ENCODE peak calls at places on chromosomes 2 and 18, in nine cellular contexts. One of them, this sample, is unnamed.

GRCh38 chr2:60947056-60947455 is 65.7 kb downstream of the REL start:
- DNase-seq in left cardiac atrium: no peak
- DNase-seq in Peyer's patch: no peak
- DNase-seq in astrocyte: no peak
- DNase-seq in Ammon's horn: no peak
- DNase-seq in brain pericyte: no peak
- DNase-seq in amniotic stem cell: no peak
- DNase-seq in stimulated activated CD8-positive, alpha-beta memory T cell treated with anti-CD3 and anti-CD28 coated beads, Interleukin-4, amount 100 ng/mL, for 1 hour: no peak
- DNase-seq in psoas muscle: no peak
- DNase-seq in this sample: no peak

GRCh38 chr2:219744698-219745097 is 117.3 kb downstream of the SLC4A3 start:
- DNase-seq in amniotic stem cell: no peak
- DNase-seq in left cardiac atrium: no peak
- DNase-seq in Ammon's horn: no peak
- DNase-seq in Peyer's patch: no peak
- DNase-seq in stimulated activated CD8-positive, alpha-beta memory T cell treated with anti-CD3 and anti-CD28 coated beads, Interleukin-4, amount 100 ng/mL, for 1 hour: no peak
- DNase-seq in astrocyte: no peak
- DNase-seq in psoas muscle: no peak
- DNase-seq in brain pericyte: no peak
- DNase-seq in this sample: no peak

GRCh38 chr2:240832205-240832727 is 12.2 kb upstream of the KIF1A start:
- DNase-seq in Peyer's patch: peak
- DNase-seq in left cardiac atrium: peak
- DNase-seq in stimulated activated CD8-positive, alpha-beta memory T cell treated with anti-CD3 and anti-CD28 coated beads, Interleukin-4, amount 100 ng/mL, for 1 hour: peak
- DNase-seq in psoas muscle: peak
- DNase-seq in brain pericyte: peak
- DNase-seq in astrocyte: peak
- DNase-seq in Ammon's horn: peak
- DNase-seq in amniotic stem cell: peak
- DNase-seq in this sample: peak

GRCh38 chr2:74205586-74205985 is 7.2 kb downstream of the MTHFD2 start:
- DNase-seq in Ammon's horn: no peak
- DNase-seq in brain pericyte: no peak
- DNase-seq in Peyer's patch: peak
- DNase-seq in left cardiac atrium: no peak
- DNase-seq in psoas muscle: no peak
- DNase-seq in stimulated activated CD8-positive, alpha-beta memory T cell treated with anti-CD3 and anti-CD28 coated beads, Interleukin-4, amount 100 ng/mL, for 1 hour: no peak
- DNase-seq in astrocyte: no peak
- DNase-seq in amniotic stem cell: no peak
- DNase-seq in this sample: no peak

GRCh38 chr2:194723446-194723845 is 933.6 kb upstream of the SLC39A10 start:
- DNase-seq in Ammon's horn: peak
- DNase-seq in left cardiac atrium: no peak
- DNase-seq in psoas muscle: no peak
- DNase-seq in Peyer's patch: no peak
- DNase-seq in brain pericyte: no peak
- DNase-seq in astrocyte: no peak
- DNase-seq in amniotic stem cell: no peak
- DNase-seq in stimulated activated CD8-positive, alpha-beta memory T cell treated with anti-CD3 and anti-CD28 coated beads, Interleukin-4, amount 100 ng/mL, for 1 hour: no peak
- DNase-seq in this sample: no peak

GRCh38 chr2:18378020-18378653 is 182.3 kb downstream of the RDH14 start:
- DNase-seq in astrocyte: no peak
- DNase-seq in brain pericyte: no peak
- DNase-seq in Ammon's horn: peak
- DNase-seq in left cardiac atrium: no peak
- DNase-seq in Peyer's patch: peak
- DNase-seq in psoas muscle: no peak
- DNase-seq in amniotic stem cell: peak
- DNase-seq in stimulated activated CD8-positive, alpha-beta memory T cell treated with anti-CD3 and anti-CD28 coated beads, Interleukin-4, amount 100 ng/mL, for 1 hour: no peak
- DNase-seq in this sample: peak

GRCh38 chr18:75073654-75074053 is 135.3 kb downstream of the PTGR3 start:
- DNase-seq in left cardiac atrium: no peak
- DNase-seq in stimulated activated CD8-positive, alpha-beta memory T cell treated with anti-CD3 and anti-CD28 coated beads, Interleukin-4, amount 100 ng/mL, for 1 hour: no peak
- DNase-seq in psoas muscle: no peak
- DNase-seq in brain pericyte: no peak
- DNase-seq in astrocyte: no peak
- DNase-seq in Peyer's patch: no peak
- DNase-seq in Ammon's horn: no peak
- DNase-seq in amniotic stem cell: no peak
- DNase-seq in this sample: no peak

GRCh38 chr18:64380117-64380516 is 231.2 kb upstream of the LINC00305 start:
- DNase-seq in Ammon's horn: no peak
- DNase-seq in stimulated activated CD8-positive, alpha-beta memory T cell treated with anti-CD3 and anti-CD28 coated beads, Interleukin-4, amount 100 ng/mL, for 1 hour: no peak
- DNase-seq in amniotic stem cell: no peak
- DNase-seq in left cardiac atrium: no peak
- DNase-seq in psoas muscle: no peak
- DNase-seq in astrocyte: no peak
- DNase-seq in brain pericyte: no peak
- DNase-seq in Peyer's patch: no peak
- DNase-seq in this sample: no peak

GRCh38 chr2:127080941-127081769 is 25.8 kb downstream of the BIN1 start:
- DNase-seq in stimulated activated CD8-positive, alpha-beta memory T cell treated with anti-CD3 and anti-CD28 coated beads, Interleukin-4, amount 100 ng/mL, for 1 hour: no peak
- DNase-seq in amniotic stem cell: no peak
- DNase-seq in Ammon's horn: no peak
- DNase-seq in brain pericyte: no peak
- DNase-seq in left cardiac atrium: peak
- DNase-seq in psoas muscle: peak
- DNase-seq in Peyer's patch: peak
- DNase-seq in astrocyte: no peak
- DNase-seq in this sample: peak

GRCh38 chr2:58594762-58595161 is 353.6 kb upstream of the FANCL start:
- DNase-seq in brain pericyte: no peak
- DNase-seq in stimulated activated CD8-positive, alpha-beta memory T cell treated with anti-CD3 and anti-CD28 coated beads, Interleukin-4, amount 100 ng/mL, for 1 hour: no peak
- DNase-seq in astrocyte: peak
- DNase-seq in psoas muscle: no peak
- DNase-seq in Ammon's horn: no peak
- DNase-seq in Peyer's patch: no peak
- DNase-seq in amniotic stem cell: no peak
- DNase-seq in left cardiac atrium: no peak
- DNase-seq in this sample: no peak

GRCh38 chr2:180125245-180125962 is 118.3 kb upstream of the CWC22 start:
- DNase-seq in left cardiac atrium: peak
- DNase-seq in Ammon's horn: peak
- DNase-seq in brain pericyte: peak
- DNase-seq in psoas muscle: peak
- DNase-seq in amniotic stem cell: peak
- DNase-seq in astrocyte: peak
- DNase-seq in Peyer's patch: peak
- DNase-seq in stimulated activated CD8-positive, alpha-beta memory T cell treated with anti-CD3 and anti-CD28 coated beads, Interleukin-4, amount 100 ng/mL, for 1 hour: peak
- DNase-seq in this sample: peak

GRCh38 chr2:23427350-23427749 is 42.4 kb downstream of the KLHL29 start:
- DNase-seq in astrocyte: no peak
- DNase-seq in amniotic stem cell: no peak
- DNase-seq in stimulated activated CD8-positive, alpha-beta memory T cell treated with anti-CD3 and anti-CD28 coated beads, Interleukin-4, amount 100 ng/mL, for 1 hour: no peak
- DNase-seq in left cardiac atrium: no peak
- DNase-seq in Ammon's horn: no peak
- DNase-seq in Peyer's patch: no peak
- DNase-seq in psoas muscle: no peak
- DNase-seq in brain pericyte: no peak
- DNase-seq in this sample: no peak

GRCh38 chr2:233416706-233417105 is 62.4 kb downstream of the DGKD start:
- DNase-seq in amniotic stem cell: no peak
- DNase-seq in left cardiac atrium: no peak
- DNase-seq in brain pericyte: no peak
- DNase-seq in Peyer's patch: peak
- DNase-seq in stimulated activated CD8-positive, alpha-beta memory T cell treated with anti-CD3 and anti-CD28 coated beads, Interleukin-4, amount 100 ng/mL, for 1 hour: no peak
- DNase-seq in astrocyte: no peak
- DNase-seq in psoas muscle: no peak
- DNase-seq in Ammon's horn: no peak
- DNase-seq in this sample: no peak

GRCh38 chr2:159249955-159250723 is 36.4 kb downstream of the WDSUB1 start:
- DNase-seq in left cardiac atrium: peak
- DNase-seq in brain pericyte: no peak
- DNase-seq in psoas muscle: no peak
- DNase-seq in astrocyte: peak
- DNase-seq in stimulated activated CD8-positive, alpha-beta memory T cell treated with anti-CD3 and anti-CD28 coated beads, Interleukin-4, amount 100 ng/mL, for 1 hour: no peak
- DNase-seq in amniotic stem cell: no peak
- DNase-seq in Peyer's patch: peak
- DNase-seq in Ammon's horn: peak
- DNase-seq in this sample: peak

GRCh38 chr2:209508255-209508654 is 84.4 kb downstream of the MAP2 start:
- DNase-seq in psoas muscle: no peak
- DNase-seq in left cardiac atrium: no peak
- DNase-seq in astrocyte: no peak
- DNase-seq in Ammon's horn: no peak
- DNase-seq in stimulated activated CD8-positive, alpha-beta memory T cell treated with anti-CD3 and anti-CD28 coated beads, Interleukin-4, amount 100 ng/mL, for 1 hour: no peak
- DNase-seq in Peyer's patch: no peak
- DNase-seq in amniotic stem cell: no peak
- DNase-seq in brain pericyte: no peak
- DNase-seq in this sample: no peak

GRCh38 chr2:36949845-36950244 is 16.5 kb downstream of the STRN start:
- DNase-seq in astrocyte: no peak
- DNase-seq in left cardiac atrium: no peak
- DNase-seq in Ammon's horn: no peak
- DNase-seq in stimulated activated CD8-positive, alpha-beta memory T cell treated with anti-CD3 and anti-CD28 coated beads, Interleukin-4, amount 100 ng/mL, for 1 hour: no peak
- DNase-seq in brain pericyte: no peak
- DNase-seq in amniotic stem cell: no peak
- DNase-seq in psoas muscle: no peak
- DNase-seq in Peyer's patch: no peak
- DNase-seq in this sample: no peak

GRCh38 chr2:216695401-216695821 is at the start of gene IGFBP5:
- DNase-seq in astrocyte: peak
- DNase-seq in psoas muscle: peak
- DNase-seq in stimulated activated CD8-positive, alpha-beta memory T cell treated with anti-CD3 and anti-CD28 coated beads, Interleukin-4, amount 100 ng/mL, for 1 hour: no peak
- DNase-seq in left cardiac atrium: peak
- DNase-seq in amniotic stem cell: peak
- DNase-seq in Peyer's patch: peak
- DNase-seq in Ammon's horn: peak
- DNase-seq in brain pericyte: peak
- DNase-seq in this sample: peak

GRCh38 chr2:98909381-98910211 is 26.4 kb downstream of the CRACDL start:
- DNase-seq in amniotic stem cell: peak
- DNase-seq in Ammon's horn: no peak
- DNase-seq in psoas muscle: peak
- DNase-seq in brain pericyte: no peak
- DNase-seq in astrocyte: peak
- DNase-seq in stimulated activated CD8-positive, alpha-beta memory T cell treated with anti-CD3 and anti-CD28 coated beads, Interleukin-4, amount 100 ng/mL, for 1 hour: no peak
- DNase-seq in Peyer's patch: peak
- DNase-seq in left cardiac atrium: no peak
- DNase-seq in this sample: peak

GRCh38 chr2:110714824-110715223 is 17.5 kb upstream of the ACOXL start:
- DNase-seq in psoas muscle: no peak
- DNase-seq in astrocyte: no peak
- DNase-seq in Peyer's patch: no peak
- DNase-seq in stimulated activated CD8-positive, alpha-beta memory T cell treated with anti-CD3 and anti-CD28 coated beads, Interleukin-4, amount 100 ng/mL, for 1 hour: no peak
- DNase-seq in left cardiac atrium: no peak
- DNase-seq in brain pericyte: no peak
- DNase-seq in amniotic stem cell: no peak
- DNase-seq in Ammon's horn: no peak
- DNase-seq in this sample: no peak

GRCh38 chr2:193528458-193528857 is 1333.7 kb upstream of the TMEFF2 start:
- DNase-seq in astrocyte: no peak
- DNase-seq in Peyer's patch: no peak
- DNase-seq in amniotic stem cell: no peak
- DNase-seq in Ammon's horn: no peak
- DNase-seq in left cardiac atrium: no peak
- DNase-seq in stimulated activated CD8-positive, alpha-beta memory T cell treated with anti-CD3 and anti-CD28 coated beads, Interleukin-4, amount 100 ng/mL, for 1 hour: no peak
- DNase-seq in psoas muscle: no peak
- DNase-seq in brain pericyte: no peak
- DNase-seq in this sample: no peak

GRCh38 chr2:204321910-204322765 is 223.1 kb upstream of the PARD3B start:
- DNase-seq in amniotic stem cell: no peak
- DNase-seq in left cardiac atrium: peak
- DNase-seq in brain pericyte: no peak
- DNase-seq in Peyer's patch: no peak
- DNase-seq in stimulated activated CD8-positive, alpha-beta memory T cell treated with anti-CD3 and anti-CD28 coated beads, Interleukin-4, amount 100 ng/mL, for 1 hour: no peak
- DNase-seq in astrocyte: peak
- DNase-seq in psoas muscle: peak
- DNase-seq in Ammon's horn: no peak
- DNase-seq in this sample: no peak

GRCh38 chr2:29802976-29803375 is 118.4 kb downstream of the ALK start:
- DNase-seq in astrocyte: peak
- DNase-seq in left cardiac atrium: no peak
- DNase-seq in stimulated activated CD8-positive, alpha-beta memory T cell treated with anti-CD3 and anti-CD28 coated beads, Interleukin-4, amount 100 ng/mL, for 1 hour: no peak
- DNase-seq in amniotic stem cell: no peak
- DNase-seq in psoas muscle: no peak
- DNase-seq in brain pericyte: no peak
- DNase-seq in Ammon's horn: peak
- DNase-seq in Peyer's patch: no peak
- DNase-seq in this sample: no peak

GRCh38 chr2:24785704-24786321 is 7.4 kb downstream of the PTRHD1 start:
- DNase-seq in Ammon's horn: no peak
- DNase-seq in stimulated activated CD8-positive, alpha-beta memory T cell treated with anti-CD3 and anti-CD28 coated beads, Interleukin-4, amount 100 ng/mL, for 1 hour: no peak
- DNase-seq in amniotic stem cell: no peak
- DNase-seq in left cardiac atrium: no peak
- DNase-seq in brain pericyte: no peak
- DNase-seq in psoas muscle: no peak
- DNase-seq in astrocyte: no peak
- DNase-seq in Peyer's patch: peak
- DNase-seq in this sample: no peak

GRCh38 chr2:124798551-124798950 is 773.5 kb downstream of the CNTNAP5 start:
- DNase-seq in amniotic stem cell: no peak
- DNase-seq in psoas muscle: no peak
- DNase-seq in brain pericyte: no peak
- DNase-seq in left cardiac atrium: no peak
- DNase-seq in Peyer's patch: no peak
- DNase-seq in stimulated activated CD8-positive, alpha-beta memory T cell treated with anti-CD3 and anti-CD28 coated beads, Interleukin-4, amount 100 ng/mL, for 1 hour: no peak
- DNase-seq in Ammon's horn: no peak
- DNase-seq in astrocyte: peak
- DNase-seq in this sample: no peak

GRCh38 chr2:158385646-158386045 is 70.9 kb downstream of the CCDC148 start:
- DNase-seq in left cardiac atrium: no peak
- DNase-seq in Peyer's patch: no peak
- DNase-seq in Ammon's horn: no peak
- DNase-seq in astrocyte: no peak
- DNase-seq in brain pericyte: no peak
- DNase-seq in stimulated activated CD8-positive, alpha-beta memory T cell treated with anti-CD3 and anti-CD28 coated beads, Interleukin-4, amount 100 ng/mL, for 1 hour: no peak
- DNase-seq in amniotic stem cell: no peak
- DNase-seq in psoas muscle: no peak
- DNase-seq in this sample: peak

GRCh38 chr18:48049757-48050156 is 119.3 kb upstream of the SMAD2 start:
- DNase-seq in stimulated activated CD8-positive, alpha-beta memory T cell treated with anti-CD3 and anti-CD28 coated beads, Interleukin-4, amount 100 ng/mL, for 1 hour: no peak
- DNase-seq in left cardiac atrium: no peak
- DNase-seq in brain pericyte: no peak
- DNase-seq in Ammon's horn: no peak
- DNase-seq in amniotic stem cell: no peak
- DNase-seq in Peyer's patch: no peak
- DNase-seq in psoas muscle: no peak
- DNase-seq in astrocyte: no peak
- DNase-seq in this sample: no peak

GRCh38 chr2:121748202-121748601 is 7.2 kb upstream of the TSN start:
- DNase-seq in amniotic stem cell: peak
- DNase-seq in psoas muscle: no peak
- DNase-seq in Peyer's patch: no peak
- DNase-seq in brain pericyte: no peak
- DNase-seq in stimulated activated CD8-positive, alpha-beta memory T cell treated with anti-CD3 and anti-CD28 coated beads, Interleukin-4, amount 100 ng/mL, for 1 hour: no peak
- DNase-seq in Ammon's horn: no peak
- DNase-seq in astrocyte: no peak
- DNase-seq in left cardiac atrium: no peak
- DNase-seq in this sample: no peak

GRCh38 chr2:12341215-12341614 is 375.5 kb upstream of the TRIB2 start:
- DNase-seq in stimulated activated CD8-positive, alpha-beta memory T cell treated with anti-CD3 and anti-CD28 coated beads, Interleukin-4, amount 100 ng/mL, for 1 hour: no peak
- DNase-seq in amniotic stem cell: no peak
- DNase-seq in psoas muscle: no peak
- DNase-seq in left cardiac atrium: no peak
- DNase-seq in Peyer's patch: no peak
- DNase-seq in astrocyte: no peak
- DNase-seq in Ammon's horn: no peak
- DNase-seq in brain pericyte: no peak
- DNase-seq in this sample: no peak

GRCh38 chr2:237600205-237600846 is 9.8 kb upstream of the RAB17 start:
- DNase-seq in Ammon's horn: peak
- DNase-seq in amniotic stem cell: peak
- DNase-seq in astrocyte: no peak
- DNase-seq in Peyer's patch: no peak
- DNase-seq in stimulated activated CD8-positive, alpha-beta memory T cell treated with anti-CD3 and anti-CD28 coated beads, Interleukin-4, amount 100 ng/mL, for 1 hour: no peak
- DNase-seq in psoas muscle: peak
- DNase-seq in left cardiac atrium: peak
- DNase-seq in brain pericyte: no peak
- DNase-seq in this sample: peak

GRCh38 chr18:10284571-10285282 is 169.7 kb upstream of the APCDD1 start:
- DNase-seq in psoas muscle: no peak
- DNase-seq in left cardiac atrium: no peak
- DNase-seq in Peyer's patch: no peak
- DNase-seq in stimulated activated CD8-positive, alpha-beta memory T cell treated with anti-CD3 and anti-CD28 coated beads, Interleukin-4, amount 100 ng/mL, for 1 hour: no peak
- DNase-seq in Ammon's horn: no peak
- DNase-seq in brain pericyte: no peak
- DNase-seq in astrocyte: no peak
- DNase-seq in amniotic stem cell: no peak
- DNase-seq in this sample: no peak

GRCh38 chr18:68778280-68778875 is 19.5 kb upstream of the CCDC102B start:
- DNase-seq in astrocyte: no peak
- DNase-seq in psoas muscle: no peak
- DNase-seq in stimulated activated CD8-positive, alpha-beta memory T cell treated with anti-CD3 and anti-CD28 coated beads, Interleukin-4, amount 100 ng/mL, for 1 hour: no peak
- DNase-seq in Ammon's horn: no peak
- DNase-seq in brain pericyte: no peak
- DNase-seq in Peyer's patch: no peak
- DNase-seq in left cardiac atrium: no peak
- DNase-seq in amniotic stem cell: no peak
- DNase-seq in this sample: no peak